ENCODE peak calls at places on chromosomes 5 and 9, in six cellular contexts. One of them, this sample, is unnamed.
A peak's percentile ranks its signal among the peaks of the same experiment; 100 is the strongest.

GRCh38 chr5:17412760-17413671 is 85.0 kb upstream of the TAF11L2 start:
- DNase-seq in stimulated activated CD8-positive, alpha-beta memory T cell treated with anti-CD3 and anti-CD28 coated beads, Interleukin-15, amount 100 ng/mL, for 4 hours: no peak
- DNase-seq in DMS79: no peak
- DNase-seq in fibroblast of mammary gland: peak; percentile 2
- DNase-seq in foreskin melanocyte: no peak
- DNase-seq in EL: no peak
- DNase-seq in this sample: no peak

GRCh38 chr9:131677445-131678180 is 62.3 kb downstream of the RAPGEF1 start:
- DNase-seq in EL: peak; percentile 82
- DNase-seq in foreskin melanocyte: peak; percentile 90
- DNase-seq in fibroblast of mammary gland: peak; percentile 77
- DNase-seq in stimulated activated CD8-positive, alpha-beta memory T cell treated with anti-CD3 and anti-CD28 coated beads, Interleukin-15, amount 100 ng/mL, for 4 hours: no peak
- DNase-seq in DMS79: no peak
- DNase-seq in this sample: no peak

GRCh38 chr9:111759762-111760639 is 34.7 kb downstream of the SHOC1 start:
- DNase-seq in EL: peak; percentile 87
- DNase-seq in fibroblast of mammary gland: peak; percentile 88
- DNase-seq in foreskin melanocyte: peak; percentile 85
- DNase-seq in DMS79: peak; percentile 39
- DNase-seq in stimulated activated CD8-positive, alpha-beta memory T cell treated with anti-CD3 and anti-CD28 coated beads, Interleukin-15, amount 100 ng/mL, for 4 hours: no peak
- DNase-seq in this sample: peak; percentile 60

GRCh38 chr9:93505518-93506123 is 52.2 kb upstream of the FAM120AOS start:
- DNase-seq in stimulated activated CD8-positive, alpha-beta memory T cell treated with anti-CD3 and anti-CD28 coated beads, Interleukin-15, amount 100 ng/mL, for 4 hours: no peak
- DNase-seq in foreskin melanocyte: no peak
- DNase-seq in fibroblast of mammary gland: no peak
- DNase-seq in EL: no peak
- DNase-seq in DMS79: no peak
- DNase-seq in this sample: no peak

GRCh38 chr5:116859666-116860320 is 285.2 kb upstream of the SEMA6A start:
- DNase-seq in fibroblast of mammary gland: no peak
- DNase-seq in DMS79: no peak
- DNase-seq in EL: no peak
- DNase-seq in foreskin melanocyte: peak; percentile 44
- DNase-seq in stimulated activated CD8-positive, alpha-beta memory T cell treated with anti-CD3 and anti-CD28 coated beads, Interleukin-15, amount 100 ng/mL, for 4 hours: no peak
- DNase-seq in this sample: no peak

GRCh38 chr9:123049589-123050222 is 16.2 kb downstream of the GPR21 start:
- DNase-seq in EL: peak; percentile 44
- DNase-seq in DMS79: peak; percentile 25
- DNase-seq in fibroblast of mammary gland: peak; percentile 66
- DNase-seq in foreskin melanocyte: no peak
- DNase-seq in stimulated activated CD8-positive, alpha-beta memory T cell treated with anti-CD3 and anti-CD28 coated beads, Interleukin-15, amount 100 ng/mL, for 4 hours: no peak
- DNase-seq in this sample: peak; percentile 83

GRCh38 chr5:155729684-155730059 is 597.3 kb upstream of the SGCD start:
- DNase-seq in DMS79: peak; percentile 18
- DNase-seq in EL: no peak
- DNase-seq in stimulated activated CD8-positive, alpha-beta memory T cell treated with anti-CD3 and anti-CD28 coated beads, Interleukin-15, amount 100 ng/mL, for 4 hours: no peak
- DNase-seq in fibroblast of mammary gland: no peak
- DNase-seq in foreskin melanocyte: peak; percentile 88
- DNase-seq in this sample: no peak

GRCh38 chr5:159038907-159039306 is 60.8 kb downstream of the EBF1 start:
- DNase-seq in stimulated activated CD8-positive, alpha-beta memory T cell treated with anti-CD3 and anti-CD28 coated beads, Interleukin-15, amount 100 ng/mL, for 4 hours: no peak
- DNase-seq in fibroblast of mammary gland: peak; percentile 87
- DNase-seq in foreskin melanocyte: peak; percentile 74
- DNase-seq in DMS79: no peak
- DNase-seq in EL: peak; percentile 85
- DNase-seq in this sample: no peak

GRCh38 chr5:54738118-54738972 is 220.8 kb downstream of the SNX18 start:
- DNase-seq in DMS79: no peak
- DNase-seq in EL: peak; percentile 84
- DNase-seq in fibroblast of mammary gland: peak; percentile 76
- DNase-seq in stimulated activated CD8-positive, alpha-beta memory T cell treated with anti-CD3 and anti-CD28 coated beads, Interleukin-15, amount 100 ng/mL, for 4 hours: no peak
- DNase-seq in foreskin melanocyte: no peak
- DNase-seq in this sample: no peak

GRCh38 chr5:166899343-166899742 is 1392.1 kb upstream of the WWC1 start:
- DNase-seq in stimulated activated CD8-positive, alpha-beta memory T cell treated with anti-CD3 and anti-CD28 coated beads, Interleukin-15, amount 100 ng/mL, for 4 hours: no peak
- DNase-seq in fibroblast of mammary gland: no peak
- DNase-seq in EL: no peak
- DNase-seq in DMS79: no peak
- DNase-seq in foreskin melanocyte: no peak
- DNase-seq in this sample: no peak

GRCh38 chr9:22446950-22447606 is 454 bp downstream of the DMRTA1 start:
- DNase-seq in fibroblast of mammary gland: peak; percentile 19
- DNase-seq in foreskin melanocyte: peak; percentile 22
- DNase-seq in EL: peak; percentile 60
- DNase-seq in stimulated activated CD8-positive, alpha-beta memory T cell treated with anti-CD3 and anti-CD28 coated beads, Interleukin-15, amount 100 ng/mL, for 4 hours: no peak
- DNase-seq in DMS79: peak; percentile 7
- DNase-seq in this sample: no peak

GRCh38 chr9:126532019-126532462 is 81.7 kb upstream of the LMX1B start:
- DNase-seq in DMS79: no peak
- DNase-seq in stimulated activated CD8-positive, alpha-beta memory T cell treated with anti-CD3 and anti-CD28 coated beads, Interleukin-15, amount 100 ng/mL, for 4 hours: no peak
- DNase-seq in foreskin melanocyte: no peak
- DNase-seq in EL: no peak
- DNase-seq in fibroblast of mammary gland: peak; percentile 10
- DNase-seq in this sample: no peak